ENCODE peak calls at places on chromosomes 6 and 20, in ten cellular contexts. K is activated naive CD8-positive, alpha-beta T cell treated with anti-CD3 and anti-CD28 coated beads, Interleukin-2, amount 10 ng/mL, durations not matched to agents 7 days and 5 days; B is activated effector memory CD4-positive, alpha-beta T cell treated with anti-CD3 and anti-CD28 coated beads, Interleukin-2, amount 50 U/mL, for 16 hours; A is ELR; T is SK-N-MC; P is cardiac fibroblast; H is HEK293T; N is GF-D8; F is activated CD8-positive, alpha-beta memory T cell treated with anti-CD3 and anti-CD28 coated beads, Interleukin-2, amount 10 ng/mL, durations not matched to agents 7 days and 5 days; U is heart left ventricle. V is an unnamed sample.

GRCh38 chr6:27237089-27237723 is 10.3 kb upstream of the PRSS16 start:
- DNase-seq in K (peak), A (peak), B (peak), F (peak), U (no peak), P (peak), H (peak), N (no peak), T (peak), V (no peak)

GRCh38 chr6:1470040-1470439 is 80.7 kb downstream of the FOXF2 start:
- DNase-seq in H (no peak), B (no peak), N (no peak), K (no peak), U (no peak), F (no peak), T (no peak), P (no peak), A (no peak), V (no peak)

GRCh38 chr6:160079686-160080043 is 42.0 kb upstream of the SLC22A1 start:
- DNase-seq in F (no peak), K (no peak), P (no peak), N (no peak), T (no peak), U (no peak), B (no peak), H (no peak), A (no peak), V (no peak)

GRCh38 chr20:57670288-57671071 is 39.3 kb downstream of the PMEPA1 start:
- DNase-seq in N (no peak), F (no peak), P (no peak), U (no peak), B (no peak), K (no peak), T (no peak), H (no peak), A (no peak), V (no peak)

GRCh38 chr6:52575490-52575868 is 1.4 kb downstream of the TRAM2 start:
- DNase-seq in A (peak), T (no peak), H (no peak), F (no peak), K (no peak), U (no peak), N (no peak), P (peak), B (no peak), V (no peak)

GRCh38 chr20:20370087-20370575 is 2.2 kb downstream of the INSM1 start:
- DNase-seq in P (no peak), F (no peak), K (no peak), H (no peak), U (no peak), T (no peak), A (no peak), B (no peak), N (no peak), V (no peak)

GRCh38 chr20:44643596-44644383 is 7.7 kb downstream of the ADA start:
- DNase-seq in A (peak), U (peak), T (no peak), P (peak), H (no peak), F (peak), B (peak), K (peak), N (no peak), V (no peak)

GRCh38 chr6:105609375-105609991 is 206.6 kb upstream of the PREP start:
- DNase-seq in F (no peak), T (no peak), N (no peak), K (no peak), B (no peak), A (peak), P (no peak), H (no peak), U (peak), V (no peak)

GRCh38 chr6:3669916-3670315 is 81.6 kb downstream of the PXDC1 start:
- DNase-seq in T (no peak), U (no peak), A (no peak), N (no peak), P (no peak), H (no peak), F (no peak), K (no peak), B (no peak), V (no peak)

GRCh38 chr20:48763183-48764030 is 64.4 kb downstream of the PREX1 start:
- DNase-seq in B (no peak), F (no peak), U (peak), T (no peak), N (no peak), K (no peak), A (no peak), H (no peak), P (peak), V (no peak)

GRCh38 chr20:2387180-2387577 is 6.5 kb downstream of the TGM6 start:
- DNase-seq in B (peak), K (peak), T (peak), H (peak), F (peak), N (no peak), P (peak), U (no peak), A (peak), V (peak)

GRCh38 chr20:17762243-17762872 is 62.6 kb downstream of the BANF2 start:
- DNase-seq in T (no peak), B (no peak), H (no peak), A (no peak), F (no peak), N (no peak), K (no peak), U (peak), P (no peak), V (no peak)